ENCODE peak calls at places on chromosomes 16 and 17, in ten cellular contexts. Q is T-helper 2 cell, I is T-cell, J is HEK293T, W is KBM-7, M is renal cortical epithelial cell, P is HuH-7, F is anterior cingulate cortex, A is fibroblast of the aortic adventitia, C is right lobe of liver. O is an unnamed sample.
A peak's percentile ranks its signal among the peaks of the same experiment; 100 is the strongest.

GRCh38 chr17:8965394-8966168 is at the start of gene PIK3R5:
- DNase-seq in Q (peak; percentile 82), P (no peak), M (no peak), F (no peak), I (peak; percentile 62), C (peak; percentile 69), J (peak; percentile 76), W (peak; percentile 93), A (no peak), O (peak; percentile 79)

GRCh38 chr17:16406742-16407674 is 8.4 kb upstream of the TRPV2 start:
- DNase-seq in Q (no peak), W (no peak), J (no peak), A (no peak), F (no peak), I (no peak), M (no peak), C (no peak), P (peak; percentile 66), O (peak; percentile 65)

GRCh38 chr17:81924557-81925532 is 2.7 kb downstream of the MAFG start:
- DNase-seq in Q (no peak), I (no peak), F (no peak), P (no peak), A (no peak), M (no peak), J (no peak), W (no peak), C (peak; percentile 86), O (peak; percentile 82)

GRCh38 chr16:30092373-30093010 is 768 bp upstream of the TBX6 start:
- DNase-seq in P (peak; percentile 98), C (peak; percentile 71), W (peak; percentile 99), J (peak; percentile 93), F (peak; percentile 63), A (peak; percentile 58), Q (peak; percentile 34), I (peak; percentile 46), M (peak; percentile 55), O (peak; percentile 97)

GRCh38 chr17:11178576-11178975 is 62.4 kb upstream of the SHISA6 start:
- DNase-seq in I (no peak), A (no peak), M (no peak), J (no peak), P (no peak), W (no peak), C (no peak), Q (no peak), F (no peak), O (no peak)

GRCh38 chr16:8996891-8997290 is 33.2 kb upstream of the USP7 start:
- DNase-seq in M (no peak), F (no peak), W (no peak), C (no peak), P (no peak), J (no peak), I (no peak), Q (no peak), A (no peak), O (no peak)

GRCh38 chr17:43905400-43905984 is 1.8 kb downstream of the MPP2 start:
- DNase-seq in J (no peak), W (no peak), M (no peak), I (no peak), Q (no peak), F (peak; percentile 24), P (no peak), C (no peak), A (no peak), O (no peak)

GRCh38 chr17:49552070-49552751 is 23.5 kb upstream of the NXPH3 start:
- DNase-seq in M (no peak), Q (no peak), A (no peak), W (no peak), J (no peak), P (peak; percentile 2), F (no peak), C (peak; percentile 45), I (no peak), O (no peak)

GRCh38 chr17:69501591-69502468 is 87.3 kb downstream of the MAP2K6 start:
- DNase-seq in M (peak; percentile 89), Q (no peak), J (peak; percentile 14), P (peak; percentile 53), W (no peak), F (no peak), I (no peak), A (peak; percentile 75), C (peak; percentile 49), O (peak; percentile 47)

GRCh38 chr16:18800674-18801196 is 614 bp downstream of the ARL6IP1 start:
- DNase-seq in M (no peak), P (no peak), C (no peak), Q (no peak), I (no peak), F (no peak), J (peak; percentile 20), W (peak; percentile 27), A (peak; percentile 20), O (peak; percentile 58)

GRCh38 chr16:54284931-54285413 is 1.6 kb downstream of the IRX3 start:
- DNase-seq in M (no peak), F (no peak), A (peak; percentile 25), W (peak; percentile 68), C (no peak), P (no peak), J (no peak), I (no peak), Q (no peak), O (peak; percentile 26)

GRCh38 chr17:74566132-74566753 is 1.1 kb downstream of the CD300H start:
- DNase-seq in P (peak; percentile 68), A (peak; percentile 14), F (no peak), W (peak; percentile 54), C (no peak), Q (no peak), I (no peak), J (peak; percentile 74), M (peak; percentile 14), O (peak; percentile 70)

GRCh38 chr17:17626151-17626805 is 34.8 kb upstream of the PEMT start:
- DNase-seq in M (no peak), W (no peak), J (no peak), F (no peak), Q (no peak), I (no peak), A (no peak), C (no peak), P (no peak), O (peak; percentile 67)

GRCh38 chr16:63856537-63856936 is 1265.3 kb downstream of the CDH11 start:
- DNase-seq in C (no peak), Q (no peak), I (no peak), M (no peak), J (no peak), P (no peak), F (no peak), W (no peak), A (no peak), O (no peak)

GRCh38 chr17:30433514-30433913 is 43.7 kb upstream of the GOSR1 start:
- DNase-seq in M (peak; percentile 83), P (no peak), I (no peak), F (no peak), C (no peak), Q (no peak), W (peak; percentile 31), A (peak; percentile 86), J (no peak), O (no peak)

GRCh38 chr17:81652901-81653771 is 3.2 kb downstream of the PDE6G start:
- DNase-seq in I (no peak), Q (no peak), W (no peak), A (no peak), J (no peak), P (no peak), F (no peak), M (no peak), C (no peak), O (peak; percentile 70)

GRCh38 chr17:69609495-69610315 is 195.2 kb downstream of the MAP2K6 start:
- DNase-seq in F (no peak), C (no peak), J (peak; percentile 36), W (no peak), A (peak; percentile 61), Q (no peak), P (peak; percentile 20), M (peak; percentile 22), I (no peak), O (peak; percentile 4)

GRCh38 chr16:66278111-66278531 is 88.4 kb upstream of the CDH5 start:
- DNase-seq in W (no peak), I (no peak), C (no peak), P (no peak), J (no peak), Q (no peak), M (peak; percentile 41), A (no peak), F (no peak), O (peak; percentile 79)